ENCODE peak calls at places on chromosomes 3 and 15, in six cellular contexts. P is transverse colon, Q is A549, Z is body of pancreas, W is sigmoid colon, M is IMR-90. S is an unnamed sample.

GRCh38 chr3:76551739-76552138 is 488.2 kb upstream of the ROBO2 start:
- DNase-seq in Z (no peak), Q (no peak), W (no peak), M (no peak), P (no peak), S (no peak)

GRCh38 chr3:64645236-64645635 is 42.6 kb downstream of the ADAMTS9 start:
- DNase-seq in Z (no peak), P (no peak), Q (no peak), M (no peak), W (no peak), S (no peak)

GRCh38 chr15:96343529-96344072 is 13.1 kb downstream of the NR2F2 start:
- DNase-seq in M (no peak), W (no peak), Z (no peak), P (no peak), Q (no peak), S (no peak)

GRCh38 chr15:68749365-68750141 is 71.1 kb downstream of the ANP32A start:
- DNase-seq in Q (no peak), P (no peak), Z (no peak), W (no peak), M (no peak), S (no peak)

GRCh38 chr3:58973796-58974195 is 76.0 kb downstream of the CFAP20DC start:
- DNase-seq in M (peak; percentile 79), Q (no peak), Z (no peak), P (no peak), W (no peak), S (no peak)

GRCh38 chr3:132723551-132723950 is 1.3 kb upstream of the NPHP3 start:
- DNase-seq in Z (no peak), P (no peak), W (no peak), Q (no peak), M (peak; percentile 28), S (no peak)

GRCh38 chr15:39599871-39600270 is 19.0 kb downstream of the THBS1 start:
- DNase-seq in P (no peak), Z (no peak), W (no peak), M (peak; percentile 79), Q (no peak), S (no peak)

GRCh38 chr3:99730870-99731269 is 86.8 kb upstream of the CMSS1 start:
- DNase-seq in Q (no peak), P (no peak), M (no peak), Z (no peak), W (no peak), S (no peak)

GRCh38 chr3:12893872-12894271 is 52.5 kb upstream of the RPL32 start:
- DNase-seq in W (no peak), P (no peak), Z (no peak), Q (no peak), M (no peak), S (no peak)

GRCh38 chr15:85154061-85154460 is 172.4 kb downstream of the PDE8A start:
- DNase-seq in Q (no peak), Z (no peak), P (no peak), W (no peak), M (no peak), S (no peak)

GRCh38 chr3:51280171-51280570 is 104.9 kb upstream of the MANF start:
- DNase-seq in W (no peak), Q (no peak), Z (no peak), P (no peak), M (no peak), S (no peak)
- TF ChIP-seq POLR2A in W (no peak), Q (no peak), Z (no peak), P (no peak), M (no peak), S (no peak)

DNA sequence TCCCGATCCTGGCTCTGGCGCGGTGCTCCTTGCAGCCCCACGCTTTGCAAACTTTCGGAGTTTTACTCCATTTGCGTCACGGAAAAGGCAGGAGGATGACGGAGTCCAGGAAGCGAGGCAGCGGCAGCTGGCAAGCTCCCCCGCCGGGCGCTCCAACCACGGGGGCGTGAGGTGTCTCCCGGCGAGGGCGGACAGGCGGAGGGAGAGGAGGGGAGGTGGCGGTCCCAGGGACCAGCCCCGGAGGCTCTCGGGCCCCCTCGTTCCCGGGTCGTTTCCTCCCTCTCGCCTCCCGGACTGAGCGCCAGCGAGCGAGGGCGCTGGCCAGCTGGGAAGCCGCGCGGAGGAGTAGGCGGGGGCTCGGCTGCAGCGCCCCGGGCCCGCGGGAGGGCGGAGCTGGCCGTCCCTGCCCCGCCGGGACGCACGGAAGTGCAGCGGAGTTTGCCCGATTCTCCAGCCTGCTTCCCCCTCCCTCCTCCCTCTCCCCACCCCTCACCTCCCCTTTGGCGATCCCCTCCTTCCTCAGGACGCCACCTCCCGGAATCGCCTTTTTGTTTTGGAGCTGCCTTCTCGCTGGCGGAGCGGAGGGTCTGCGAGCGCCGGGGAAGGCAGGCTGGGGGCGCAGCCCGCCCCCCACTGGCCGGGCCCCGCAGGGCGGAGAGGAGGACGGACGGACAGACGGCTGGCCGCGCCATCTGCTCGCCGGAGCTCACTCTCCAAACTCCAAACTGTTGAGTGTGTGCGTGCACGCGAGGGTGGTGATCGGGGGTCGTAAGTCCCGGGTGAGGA is at the start of gene SNX33:
- DNase-seq in P (peak; percentile 84), Q (peak; percentile 89), M (peak; percentile 89), W (peak; percentile 94), Z (peak; percentile 88), S (no peak)
- TF ChIP-seq POLR2A in P (peak; percentile 90), Q (peak; percentile 83), M (peak; percentile 84), W (peak; percentile 33), Z (peak; percentile 91), S (peak; percentile 81)

DNA sequence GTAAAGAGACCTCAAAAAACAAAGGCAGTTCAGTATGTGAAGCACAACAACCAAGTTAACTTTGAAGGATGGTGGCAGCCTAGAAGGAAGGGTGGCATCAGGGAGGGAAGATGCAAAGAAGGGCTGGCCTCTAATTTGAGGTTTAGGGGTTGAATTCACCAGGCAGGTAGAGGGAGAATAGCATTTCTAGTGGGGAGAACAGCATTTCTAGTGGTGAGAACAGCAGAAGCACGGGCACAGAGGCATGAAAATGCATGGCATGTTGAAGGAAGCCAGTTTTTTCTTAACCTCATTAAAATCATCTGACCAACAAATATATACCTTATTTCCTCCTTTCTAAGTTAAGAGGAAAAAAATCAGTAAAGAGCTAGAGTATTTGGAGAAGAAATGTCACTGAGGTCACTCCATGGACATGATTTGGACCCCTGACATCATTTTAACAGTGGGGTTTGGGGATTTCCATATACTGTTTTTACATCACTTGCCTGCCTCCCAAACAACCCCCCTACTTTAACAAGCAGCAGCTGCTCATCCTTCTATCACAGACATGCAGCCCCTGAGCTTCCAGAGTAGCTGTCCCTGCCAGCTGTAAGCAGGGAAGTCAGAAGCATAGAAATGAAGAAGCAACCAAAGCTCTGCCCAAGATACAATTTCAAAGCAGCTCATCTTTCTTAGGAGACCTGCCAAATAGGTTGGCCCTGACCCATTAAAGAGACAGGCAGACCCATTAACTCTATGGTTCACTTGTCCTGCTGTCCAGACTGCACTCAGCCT is 2.4 kb upstream of the POPDC2 start:
- DNase-seq in W (no peak), Q (no peak), Z (no peak), P (no peak), M (peak; percentile 49), S (no peak)
- TF ChIP-seq POLR2A in W (no peak), Q (no peak), Z (no peak), P (no peak), M (no peak), S (no peak)

GRCh38 chr3:71585126-71585525 is 1.6 kb upstream of the FOXP1 start:
- DNase-seq in P (no peak), Q (no peak), Z (peak; percentile 20), M (no peak), W (no peak), S (no peak)

GRCh38 chr3:71582612-71583568 is 638 bp downstream of the FOXP1 start:
- DNase-seq in M (peak; percentile 31), W (peak; percentile 88), Q (no peak), Z (peak; percentile 85), P (peak; percentile 85), S (peak; percentile 18)

GRCh38 chr3:71585891-71586809 is 2.6 kb upstream of the FOXP1 start:
- DNase-seq in Z (no peak), Q (no peak), M (peak; percentile 66), P (no peak), W (no peak), S (no peak)

GRCh38 chr3:71583569-71584215 is at the start of gene FOXP1:
- DNase-seq in P (peak; percentile 83), Q (no peak), W (peak; percentile 85), M (peak; percentile 64), Z (peak; percentile 83), S (peak; percentile 24)

DNA sequence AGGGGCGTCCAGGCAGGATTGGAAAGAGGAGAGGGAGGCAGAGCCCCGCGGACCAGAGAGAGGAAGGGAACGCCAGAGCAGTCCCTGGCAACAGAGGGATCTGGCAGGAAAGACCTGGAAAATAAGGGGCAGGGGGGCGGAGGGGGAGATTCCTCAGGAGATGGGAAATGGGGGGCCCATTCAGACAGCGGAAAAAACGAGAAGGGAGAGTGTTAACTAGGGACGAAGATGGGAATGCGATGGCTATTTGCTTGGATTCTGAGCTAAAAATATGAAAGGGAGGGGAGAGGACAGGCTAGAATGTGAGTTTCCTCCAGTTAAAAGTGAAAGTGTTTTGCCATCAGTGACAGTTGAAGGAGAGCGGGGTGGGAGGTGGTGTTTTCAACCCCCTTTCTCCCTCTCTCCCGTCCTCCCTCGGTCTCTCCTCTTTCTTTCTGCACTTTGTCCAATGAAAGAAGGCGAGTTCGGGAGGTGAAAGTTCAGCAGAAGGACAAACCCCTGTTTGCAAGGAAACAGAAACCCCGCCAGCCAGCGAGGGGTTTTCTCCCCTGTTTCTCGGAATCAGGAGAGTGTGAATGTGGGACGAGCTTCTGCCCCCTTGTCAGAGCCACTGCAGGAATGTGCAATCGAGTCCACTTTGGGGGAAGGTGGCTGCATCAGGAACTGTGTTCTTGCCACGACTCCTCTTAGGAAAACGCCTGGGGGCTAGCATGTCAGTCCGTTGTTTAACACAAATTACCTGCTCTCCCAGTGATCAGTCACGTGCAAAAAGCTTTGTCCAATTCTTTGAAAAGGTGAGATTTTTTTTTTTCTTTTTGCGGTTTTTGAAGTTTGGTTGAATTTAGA is 911 bp upstream of the FOXP1 start:
- DNase-seq in Q (no peak), W (peak; percentile 80), Z (peak; percentile 49), M (peak; percentile 61), P (peak; percentile 56), S (no peak)
- TF ChIP-seq POLR2A in Q (no peak), W (no peak), Z (peak; percentile 44), M (peak; percentile 7), P (peak; percentile 57), S (peak; percentile 26)